ENCODE peak calls at places on chromosomes 16 and 17, in four cellular contexts. O, L, H and V are unnamed samples.

GRCh38 chr17:1975573-1975972 is 49.6 kb downstream of the RTN4RL1 start:
- DNase-seq in H (no peak), L (no peak), O (no peak), V (no peak)

GRCh38 chr16:21277927-21278706 is at the start of gene CRYM:
- DNase-seq in L (peak), H (no peak), O (peak), V (peak)

GRCh38 chr17:38749222-38750043 is 1.3 kb upstream of the PCGF2 start:
- DNase-seq in O (peak), H (peak), L (peak), V (peak)

GRCh38 chr17:42521036-42521435 is 15.0 kb upstream of the NAGLU start:
- DNase-seq in L (no peak), O (no peak), H (no peak), V (no peak)

GRCh38 chr16:62363451-62363850 is 327.2 kb upstream of the CDH8 start:
- DNase-seq in O (no peak), L (no peak), H (no peak), V (no peak)

GRCh38 chr17:56708220-56708567 is 114.7 kb downstream of the NOG start:
- DNase-seq in O (no peak), H (no peak), L (no peak), V (no peak)

GRCh38 chr17:55159251-55159650 is 105.5 kb upstream of the HLF start:
- DNase-seq in O (no peak), H (no peak), L (no peak), V (no peak)

GRCh38 chr17:10631048-10631700 is 25.9 kb downstream of the MYH3 start:
- DNase-seq in O (peak), L (peak), H (no peak), V (no peak)

GRCh38 chr16:19678804-19679203 is 39.2 kb downstream of the KNOP1 start:
- DNase-seq in O (no peak), H (no peak), L (no peak), V (no peak)

GRCh38 chr17:39722965-39723848 is 7.1 kb downstream of the MIEN1 start:
- DNase-seq in L (peak), H (no peak), O (peak), V (no peak)

GRCh38 chr16:51110618-51111234 is 40.3 kb downstream of the SALL1 start:
- DNase-seq in H (no peak), L (no peak), O (no peak), V (no peak)

GRCh38 chr16:1323296-1324239 is 9.9 kb upstream of the BAIAP3 start:
- DNase-seq in H (no peak), O (no peak), L (no peak), V (peak)
- TF ChIP-seq POLR2AphosphoS5 in H (no peak), O (no peak), L (no peak), V (no peak)

GRCh38 chr17:77393867-77394539 is 253.2 kb downstream of the SEC14L1 start:
- DNase-seq in O (no peak), H (no peak), L (no peak), V (no peak)

GRCh38 chr17:77393274-77393600 is 252.5 kb downstream of the SEC14L1 start:
- DNase-seq in O (no peak), H (no peak), L (no peak), V (no peak)

GRCh38 chr17:77391668-77392375 is 251.1 kb downstream of the SEC14L1 start:
- DNase-seq in O (peak), L (no peak), H (no peak), V (no peak)

GRCh38 chr17:77390870-77391269 is 250.1 kb downstream of the SEC14L1 start:
- DNase-seq in H (no peak), L (no peak), O (no peak), V (no peak)

GRCh38 chr17:77392376-77393273 is 251.9 kb downstream of the SEC14L1 start:
- DNase-seq in H (no peak), L (peak), O (peak), V (no peak)
- TF ChIP-seq POLR2AphosphoS5 in H (peak), L (no peak), O (no peak), V (peak)

DNA sequence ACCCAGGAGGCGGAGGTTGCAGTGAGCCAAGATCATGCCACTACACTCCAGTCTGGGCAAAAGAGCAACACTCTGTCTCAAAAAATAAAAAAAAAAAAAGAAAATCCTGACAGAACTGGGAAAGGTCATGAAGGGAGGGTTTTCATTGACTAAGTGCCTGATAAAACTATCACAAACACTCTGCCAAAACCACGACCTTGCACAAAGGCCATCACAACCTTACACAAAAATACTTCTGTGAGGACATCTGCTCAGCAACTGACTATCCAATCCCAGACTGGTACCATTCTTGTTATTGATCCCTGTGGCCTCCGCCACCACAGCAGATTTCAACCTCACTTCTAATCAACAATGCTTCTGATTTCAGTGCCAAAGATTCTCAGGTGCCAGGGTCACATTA is 40.1 kb downstream of the MPHOSPH6 start:
- DNase-seq in L (no peak), O (no peak), H (no peak), V (no peak)
- TF ChIP-seq POLR2AphosphoS5 in L (no peak), O (no peak), H (no peak), V (no peak)

DNA sequence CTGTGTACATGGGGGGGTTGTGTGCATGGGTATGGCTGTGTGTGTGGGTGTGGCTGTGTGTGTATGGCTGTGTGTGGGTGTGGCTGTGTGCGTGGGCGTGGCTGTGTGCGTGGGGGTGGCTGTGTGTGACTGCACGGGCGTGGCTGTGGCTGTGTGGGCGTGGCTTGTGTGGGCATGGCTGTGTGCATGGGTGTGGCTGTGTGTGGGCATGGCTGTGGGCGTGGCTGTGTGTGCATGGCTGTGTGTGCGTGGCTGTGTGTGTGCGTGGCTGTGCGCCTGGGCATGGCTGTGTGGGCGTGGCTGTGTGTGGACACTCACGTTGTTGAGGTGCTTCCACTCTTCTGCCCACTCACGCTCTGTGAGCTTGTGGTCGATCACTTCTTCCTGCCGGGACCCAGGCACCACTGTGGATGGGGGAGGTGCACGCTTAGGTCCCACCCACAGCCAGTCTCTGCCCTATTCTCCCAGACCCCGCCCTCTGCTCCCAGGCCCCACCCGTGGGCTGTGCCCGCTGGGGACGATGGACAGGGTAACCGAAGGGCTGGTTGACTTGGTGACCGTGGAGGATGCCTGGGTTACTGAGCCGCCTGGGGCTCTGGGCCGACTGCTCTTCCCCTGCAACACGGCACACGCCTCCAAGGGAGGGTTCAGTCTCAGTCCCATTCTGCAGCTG is 16.0 kb upstream of the PABPN1L start:
- DNase-seq in H (peak), O (peak), L (peak), V (no peak)
- TF ChIP-seq POLR2AphosphoS5 in H (no peak), O (no peak), L (no peak), V (no peak)

DNA sequence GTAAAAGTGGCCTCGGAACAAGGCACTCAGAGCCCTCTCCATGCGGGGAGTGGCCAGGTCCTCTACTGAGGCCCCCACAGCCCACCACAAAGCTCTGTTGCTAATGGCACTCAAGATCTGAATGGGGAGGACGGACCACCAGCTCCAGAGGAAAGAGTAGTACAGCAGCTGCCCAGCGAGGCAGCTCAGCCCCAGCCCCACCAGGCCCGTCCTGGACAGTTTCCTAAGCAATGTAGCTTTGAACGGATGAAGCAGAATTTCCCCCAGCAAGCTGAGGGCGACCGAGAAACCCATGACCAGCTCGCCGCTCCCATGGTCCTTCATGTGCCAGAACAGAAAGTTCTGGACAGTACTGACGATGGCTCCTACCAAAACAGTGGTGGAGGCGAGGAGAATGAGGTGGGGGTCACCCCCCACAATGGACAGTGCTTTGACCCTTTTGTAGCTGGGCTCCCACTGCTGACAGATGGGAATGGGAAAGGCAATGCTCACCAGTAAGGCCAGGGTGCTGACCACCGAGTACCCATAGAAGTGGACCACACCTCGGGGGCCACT is 1.5 kb downstream of the MFSD6L start:
- DNase-seq in L (no peak), H (no peak), O (no peak), V (peak)
- TF ChIP-seq POLR2AphosphoS5 in L (no peak), H (no peak), O (no peak), V (no peak)

DNA sequence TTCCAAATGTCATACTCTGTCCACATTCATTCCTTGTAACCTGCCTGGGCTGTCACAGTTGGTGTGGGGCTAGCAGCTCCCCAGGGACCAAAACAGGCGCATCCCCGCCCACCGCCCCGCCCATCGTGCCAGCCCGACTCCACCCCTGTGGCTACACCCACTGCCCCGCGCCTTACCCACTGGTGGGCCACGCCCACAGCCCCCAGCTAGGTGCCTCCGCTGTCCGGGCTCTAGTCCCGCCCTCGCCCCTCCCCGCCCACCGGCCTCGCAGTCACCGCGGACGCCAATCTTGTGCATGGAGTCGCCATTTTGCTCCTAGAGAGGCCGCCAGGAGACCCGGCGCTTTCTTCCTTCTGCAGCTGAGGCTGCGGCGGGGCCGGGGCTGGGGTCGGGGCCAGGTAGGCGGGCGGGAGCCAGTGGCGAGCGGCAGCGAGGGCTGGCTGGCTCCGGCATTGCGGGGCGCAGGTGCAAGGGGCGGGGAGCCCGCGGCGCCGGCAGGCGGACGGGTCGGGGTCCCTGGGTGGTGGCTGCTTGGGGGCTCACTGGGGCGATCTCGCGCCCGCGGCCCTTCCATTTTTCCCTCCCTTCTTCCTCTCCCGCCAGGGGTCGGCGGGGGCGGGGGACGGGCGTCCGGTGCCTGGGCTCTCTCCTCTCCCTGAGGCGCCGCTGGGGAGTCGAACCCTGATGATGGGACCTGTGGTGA is at the start of gene PRPSAP2:
- DNase-seq in L (peak), O (peak), H (peak), V (peak)
- TF ChIP-seq POLR2AphosphoS5 in L (peak), O (peak), H (peak), V (peak)

DNA sequence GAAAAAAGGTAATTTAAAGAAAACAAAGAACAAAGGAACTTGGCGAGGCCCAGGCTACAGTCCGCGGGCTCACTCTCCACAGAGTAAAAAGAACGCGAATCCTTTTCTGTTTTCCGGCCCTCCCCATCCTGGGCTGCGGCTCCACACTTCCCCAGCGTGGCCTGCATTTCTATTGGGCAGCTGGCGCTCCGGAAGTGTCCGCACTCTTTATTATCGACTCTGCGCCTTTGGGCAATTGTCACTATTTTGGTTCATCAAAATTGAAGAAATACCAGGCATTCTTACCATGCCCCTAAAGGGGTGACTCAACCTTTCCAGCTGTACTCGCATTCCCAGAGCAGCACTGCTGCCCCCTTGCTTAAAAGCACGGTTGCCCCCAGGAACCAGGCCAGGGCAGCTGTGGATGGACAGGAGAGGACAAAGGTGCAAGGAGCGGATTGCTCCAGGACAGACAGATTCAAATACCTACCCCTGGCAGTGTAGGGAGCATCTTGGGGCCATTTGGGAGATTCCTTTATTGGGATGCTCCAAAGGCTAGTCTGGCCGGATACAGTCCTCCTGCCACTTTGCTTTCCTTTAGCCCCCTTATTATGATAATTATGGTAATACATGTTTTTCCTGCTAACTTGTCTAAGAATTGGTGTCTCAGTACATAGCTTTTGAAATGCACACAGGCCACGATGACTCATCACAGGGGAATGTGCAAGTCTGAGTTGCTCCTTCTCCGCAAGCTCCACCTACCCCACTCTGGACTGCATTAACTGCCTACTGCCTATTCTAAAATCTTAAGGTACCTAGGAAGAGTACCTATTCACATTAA is 985 bp upstream of the SLFN12 start:
- DNase-seq in L (peak), O (peak), H (peak), V (no peak)
- TF ChIP-seq POLR2AphosphoS5 in L (no peak), O (no peak), H (no peak), V (peak)

GRCh38 chr17:49162866-49163265 is 30.3 kb downstream of the B4GALNT2 start:
- DNase-seq in L (no peak), O (no peak), H (no peak), V (no peak)

GRCh38 chr17:49156256-49156655 is 23.7 kb downstream of the B4GALNT2 start:
- DNase-seq in L (no peak), H (no peak), O (no peak), V (no peak)

GRCh38 chr17:49151996-49152395 is 19.4 kb downstream of the B4GALNT2 start:
- DNase-seq in O (no peak), L (no peak), H (no peak), V (no peak)

GRCh38 chr17:49157784-49158183 is 25.2 kb downstream of the B4GALNT2 start:
- DNase-seq in H (no peak), L (peak), O (no peak), V (no peak)
- TF ChIP-seq POLR2AphosphoS5 in H (no peak), L (no peak), O (no peak), V (no peak)

GRCh38 chr16:69613283-69614154 is 47.8 kb downstream of the NFAT5 start:
- DNase-seq in H (no peak), O (peak), L (peak), V (no peak)
- TF ChIP-seq POLR2AphosphoS5 in H (no peak), O (peak), L (no peak), V (no peak)

GRCh38 chr16:15820837-15821236 is 36.0 kb downstream of the MYH11 start:
- DNase-seq in L (no peak), O (no peak), H (no peak), V (no peak)
- TF ChIP-seq POLR2AphosphoS5 in L (no peak), O (no peak), H (no peak), V (no peak)